ENCODE peak calls at places on chromosomes 7 and 10, in five cellular contexts. J is vagina, T is adrenal gland, V is hepatocyte, B is HL-60. Y is an unnamed sample.

GRCh38 chr10:14240253-14241189 is 90.2 kb downstream of the FRMD4A start:
- DNase-seq in B (no peak), J (no peak), V (no peak), T (no peak), Y (no peak)

GRCh38 chr10:95247200-95247880 is 43.5 kb downstream of the PDLIM1 start:
- DNase-seq in T (no peak), J (no peak), B (no peak), V (no peak), Y (no peak)

GRCh38 chr7:47472444-47473157 is 109.3 kb downstream of the TNS3 start:
- DNase-seq in V (no peak), T (no peak), J (no peak), B (no peak), Y (no peak)

GRCh38 chr10:8617792-8618191 is 563.3 kb downstream of the GATA3 start:
- DNase-seq in V (no peak), J (no peak), T (no peak), B (no peak), Y (no peak)

GRCh38 chr7:68604516-68604915 is 993.8 kb upstream of the AUTS2 start:
- DNase-seq in J (no peak), B (no peak), T (no peak), V (no peak), Y (no peak)

GRCh38 chr10:83965473-83965872 is 173.8 kb upstream of the GHITM start:
- DNase-seq in V (no peak), J (no peak), B (no peak), T (no peak), Y (no peak)

GRCh38 chr10:28592953-28593352 is 60.0 kb downstream of the WAC start:
- DNase-seq in J (no peak), B (peak), T (no peak), V (peak), Y (no peak)

GRCh38 chr10:123097039-123097438 is 38.7 kb upstream of the HMX3 start:
- DNase-seq in J (no peak), B (no peak), V (no peak), T (no peak), Y (no peak)

GRCh38 chr7:94366827-94367226 is 27.9 kb upstream of the COL1A2 start:
- DNase-seq in J (no peak), V (no peak), T (no peak), B (no peak), Y (no peak)

GRCh38 chr10:89563861-89564478 is 28.6 kb upstream of the SLC16A12 start:
- DNase-seq in J (no peak), B (peak), V (peak), T (no peak), Y (no peak)

GRCh38 chr7:144854839-144855424 is 19.1 kb upstream of the TPK1 start:
- DNase-seq in B (no peak), J (no peak), V (peak), T (no peak), Y (no peak)

GRCh38 chr7:102933763-102934162 is 21.0 kb downstream of the LRRC17 start:
- DNase-seq in B (no peak), T (peak), J (no peak), V (peak), Y (peak)

GRCh38 chr7:126718419-126718818 is 534.3 kb downstream of the GRM8 start:
- DNase-seq in J (no peak), T (no peak), V (no peak), B (no peak), Y (no peak)

GRCh38 chr7:80542398-80542797 is 30.5 kb upstream of the GNAT3 start:
- DNase-seq in J (no peak), T (no peak), B (no peak), V (no peak), Y (no peak)

GRCh38 chr10:69486922-69487730 is 35.9 kb downstream of the TSPAN15 start:
- DNase-seq in V (no peak), B (no peak), J (no peak), T (no peak), Y (peak)
- H3K27ac ChIP-seq in V (no peak), B (no peak), J (peak), T (no peak), Y (no peak)

GRCh38 chr10:110773693-110774068 is 98.0 kb upstream of the PDCD4 start:
- DNase-seq in T (no peak), B (no peak), J (no peak), V (no peak), Y (no peak)

GRCh38 chr10:110774069-110775021 is 97.4 kb upstream of the PDCD4 start:
- DNase-seq in B (no peak), V (peak), T (peak), J (no peak), Y (no peak)

GRCh38 chr10:110777017-110777416 is 94.7 kb upstream of the PDCD4 start:
- DNase-seq in J (no peak), B (no peak), T (no peak), V (no peak), Y (no peak)

GRCh38 chr10:110775406-110775805 is 96.3 kb upstream of the PDCD4 start:
- DNase-seq in B (no peak), V (no peak), T (no peak), J (no peak), Y (no peak)

DNA sequence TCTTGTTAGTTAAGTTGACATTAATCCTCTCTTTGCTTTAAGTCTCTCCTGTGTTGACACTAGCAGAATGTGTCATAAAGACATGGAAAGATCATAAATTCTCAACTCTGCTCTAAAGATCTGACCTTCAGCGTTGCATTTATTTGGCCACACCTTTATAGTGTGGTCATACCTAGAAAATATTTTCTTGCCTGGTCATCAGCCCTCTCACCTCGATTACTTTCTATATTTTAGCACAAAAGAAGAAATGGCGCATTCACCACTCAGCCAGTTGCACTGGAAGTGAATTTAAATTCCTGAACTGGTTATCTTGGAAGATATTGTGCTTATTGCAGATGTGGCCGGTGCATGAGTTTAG is 96.7 kb upstream of the PDCD4 start:
- DNase-seq in V (peak), B (no peak), T (no peak), J (no peak), Y (no peak)
- H3K4me3 ChIP-seq in V (no peak), B (no peak), T (no peak), J (no peak), Y (no peak)

DNA sequence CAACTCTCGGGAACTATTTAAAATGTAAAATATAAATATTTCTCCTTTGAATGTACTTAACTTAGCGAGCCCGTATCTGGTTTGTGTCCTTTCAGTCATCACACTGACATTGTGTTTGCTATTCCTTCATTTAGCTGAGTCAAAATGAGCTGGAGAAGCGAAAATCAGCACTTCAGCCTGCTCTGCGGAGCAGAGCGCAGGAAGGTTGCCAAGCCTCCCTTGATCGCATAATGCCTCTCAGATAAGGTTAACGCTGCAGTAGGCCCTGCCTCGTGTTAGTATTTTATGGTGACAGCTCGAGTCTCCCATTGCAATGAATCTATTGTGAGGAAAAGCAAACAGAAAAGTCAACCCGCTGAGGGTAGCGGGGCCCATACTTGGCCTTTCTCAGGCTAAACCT is 80.0 kb upstream of the CACNB2 start:
- DNase-seq in T (no peak), V (peak), J (no peak), B (no peak), Y (peak)
- TF ChIP-seq CTCF in T (no peak), V (no peak), J (no peak), B (no peak), Y (no peak)

GRCh38 chr7:116812905-116813304 is 49.5 kb upstream of the CAPZA2 start:
- DNase-seq in T (no peak), V (peak), J (no peak), B (no peak), Y (no peak)

GRCh38 chr7:116811768-116812167 is 50.6 kb upstream of the CAPZA2 start:
- DNase-seq in T (no peak), J (no peak), B (no peak), V (no peak), Y (no peak)

GRCh38 chr7:116807011-116807560 is 55.3 kb upstream of the CAPZA2 start:
- DNase-seq in B (no peak), J (no peak), T (no peak), V (no peak), Y (no peak)

GRCh38 chr7:116809636-116810266 is 52.6 kb upstream of the CAPZA2 start:
- DNase-seq in V (peak), T (peak), B (no peak), J (no peak), Y (no peak)

DNA sequence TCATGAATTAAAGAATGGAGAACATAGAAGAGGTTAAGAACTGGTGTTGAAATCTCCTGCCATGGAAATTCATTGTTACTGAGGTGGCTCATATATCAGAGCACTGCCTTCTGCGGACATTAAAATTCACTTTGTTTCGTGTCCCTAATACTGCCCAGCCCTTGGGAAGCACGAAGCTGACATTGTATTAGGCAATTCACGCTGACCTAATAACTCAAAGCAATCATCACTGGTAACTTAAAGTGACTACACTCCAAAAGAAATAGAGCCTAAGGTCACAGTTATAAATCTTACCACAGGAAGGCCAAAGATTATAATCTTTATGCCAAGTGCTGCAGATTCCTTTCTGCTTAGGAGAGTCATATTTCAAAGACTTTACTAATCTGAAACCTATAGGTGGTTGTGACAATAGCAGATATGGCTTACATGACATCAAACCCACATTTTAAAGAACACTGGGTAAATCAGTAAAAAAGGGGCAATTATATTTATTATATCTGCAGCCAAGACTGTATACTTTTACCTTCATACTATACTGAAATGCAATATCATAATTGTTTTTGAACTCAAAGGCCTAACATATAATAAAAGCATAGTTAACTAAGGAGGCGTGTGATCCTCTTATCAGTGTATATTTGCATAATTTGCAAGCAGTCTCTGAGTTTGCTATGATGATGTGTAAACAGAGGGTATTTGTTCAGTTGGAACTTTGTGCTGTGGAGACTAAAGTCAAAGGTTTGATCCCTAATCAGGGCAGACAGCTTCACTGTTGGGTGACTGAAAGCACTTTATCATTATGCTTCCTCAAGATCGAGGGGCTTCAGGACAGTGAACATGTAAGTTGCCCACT is 51.9 kb upstream of the CAPZA2 start:
- DNase-seq in T (no peak), V (peak), B (no peak), J (no peak), Y (no peak)
- H3K27ac ChIP-seq in T (no peak), V (peak), B (no peak), J (no peak), Y (no peak)

DNA sequence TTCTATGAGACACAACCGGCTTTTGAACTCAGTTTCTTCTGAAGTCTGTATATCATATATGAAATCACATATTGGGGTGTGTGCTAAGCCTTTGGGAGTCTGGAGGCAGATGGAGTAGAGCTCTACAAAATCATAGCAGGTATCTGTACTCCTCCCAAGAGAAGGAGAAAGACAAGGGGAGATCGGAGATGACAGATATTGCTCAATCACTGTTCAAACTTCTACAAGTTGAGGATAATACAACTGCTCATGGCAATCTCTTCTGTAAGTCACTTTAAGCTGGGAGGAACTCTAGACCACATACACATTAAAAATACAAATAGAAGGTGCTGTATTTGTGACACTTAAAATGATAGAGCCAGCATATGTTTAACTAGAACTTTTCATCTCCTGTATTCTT is 381.3 kb downstream of the PHTF2 start:
- DNase-seq in J (no peak), B (no peak), V (no peak), T (no peak), Y (no peak)
- H3K4me3 ChIP-seq in J (no peak), B (no peak), V (no peak), T (no peak), Y (no peak)